ENCODE peak calls at places on chromosomes 4 and X, in ten cellular contexts. K is H1, S is spleen, T is RWPE1, W is GM20000, I is fibroblast of the aortic adventitia, Y is lung, A is PC-3, F is activated B cell treated with CpG ODN at 0.5 μM for 24 hours, J is suprapubic skin. H is an unnamed sample.
A peak's percentile ranks its signal among the peaks of the same experiment; 100 is the strongest.

GRCh38 chrX:41737065-41737464 is 13.1 kb downstream of the GPR82 start:
- DNase-seq in Y (no peak), A (no peak), I (no peak), K (no peak), S (no peak), F (no peak), J (no peak), W (no peak), T (no peak), H (peak; percentile 19)

GRCh38 chr4:74284074-74284473 is 24.2 kb upstream of the EPGN start:
- DNase-seq in F (no peak), T (peak; percentile 10), A (peak; percentile 88), J (no peak), W (no peak), S (no peak), K (no peak), I (peak; percentile 41), Y (no peak), H (no peak)

GRCh38 chr4:10773010-10773409 is 88.4 kb upstream of the CLNK start:
- DNase-seq in I (no peak), J (no peak), Y (no peak), S (no peak), T (no peak), A (no peak), W (no peak), K (no peak), F (no peak), H (no peak)

GRCh38 chr4:187491959-187492358 is 503.6 kb upstream of the ZFP42 start:
- DNase-seq in W (no peak), T (no peak), I (no peak), J (no peak), S (no peak), A (no peak), Y (no peak), K (no peak), F (no peak), H (no peak)

GRCh38 chr4:68748181-68748981 is 67.4 kb upstream of the UGT2B10 start:
- DNase-seq in F (no peak), J (no peak), S (no peak), Y (no peak), T (peak; percentile 43), I (peak; percentile 40), K (no peak), A (peak; percentile 98), W (no peak), H (no peak)

GRCh38 chr4:34250562-34250961 is 1993.8 kb downstream of the ARAP2 start:
- DNase-seq in T (no peak), F (no peak), W (no peak), J (no peak), I (peak; percentile 43), K (no peak), S (no peak), A (peak; percentile 61), Y (no peak), H (no peak)

GRCh38 chr4:24730256-24731001 is 64.9 kb upstream of the SOD3 start:
- DNase-seq in A (no peak), T (no peak), J (peak; percentile 82), K (peak; percentile 40), I (peak; percentile 94), S (no peak), F (no peak), Y (peak; percentile 56), W (no peak), H (no peak)

GRCh38 chrX:12978205-12979010 is 3.5 kb downstream of the TMSB4X start:
- DNase-seq in K (no peak), J (no peak), W (no peak), A (peak; percentile 48), T (no peak), F (no peak), S (peak; percentile 91), Y (no peak), I (peak; percentile 84), H (peak; percentile 47)

GRCh38 chrX:120753413-120754251 is 122.0 kb downstream of the CT47B1 start:
- DNase-seq in Y (no peak), W (no peak), K (no peak), F (peak; percentile 17), S (no peak), I (no peak), T (no peak), J (no peak), A (no peak), H (no peak)

GRCh38 chr4:3651267-3651846 is 114.8 kb upstream of the ADRA2C start:
- DNase-seq in T (no peak), S (no peak), W (no peak), F (no peak), J (no peak), I (no peak), K (no peak), A (no peak), Y (no peak), H (no peak)

GRCh38 chr4:110540606-110541440 is 64.9 kb downstream of the ENPEP start:
- DNase-seq in J (no peak), T (peak; percentile 72), I (peak; percentile 96), K (no peak), A (peak; percentile 90), F (no peak), W (no peak), S (no peak), Y (no peak), H (no peak)

GRCh38 chr4:110544594-110544993 is 68.6 kb downstream of the ENPEP start:
- DNase-seq in K (no peak), A (no peak), I (no peak), Y (no peak), F (no peak), T (no peak), W (no peak), J (no peak), S (no peak), H (no peak)

DNA sequence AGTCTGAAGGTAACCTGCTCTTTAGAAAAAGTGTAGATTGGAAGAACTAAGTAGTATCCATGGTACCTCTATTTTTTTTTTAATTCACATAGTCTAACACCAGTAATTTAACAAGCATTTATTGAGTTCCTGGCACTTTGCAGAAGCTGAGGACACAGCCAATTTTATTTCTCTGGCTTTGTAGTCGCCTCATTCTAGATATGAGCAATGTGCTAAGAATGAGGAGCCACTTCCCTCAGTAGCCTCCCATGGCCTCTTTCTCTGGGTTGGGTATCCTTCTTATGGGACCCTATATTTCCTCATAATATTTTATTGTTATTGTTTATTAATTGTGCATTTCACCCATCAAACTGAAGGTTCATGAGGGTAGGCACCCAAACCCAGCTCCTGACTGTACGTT is 67.6 kb downstream of the ENPEP start:
- DNase-seq in A (no peak), S (no peak), W (no peak), J (no peak), F (no peak), Y (no peak), K (no peak), I (no peak), T (no peak), H (no peak)
- TF ChIP-seq CTCF in A (no peak), S (no peak), W (no peak), J (no peak), F (no peak), Y (no peak), K (no peak), I (no peak), T (no peak), H (no peak)

GRCh38 chr4:80035336-80035735 is 37.7 kb downstream of the ANTXR2 start:
- DNase-seq in W (no peak), S (no peak), K (no peak), A (no peak), Y (no peak), F (no peak), J (no peak), T (no peak), I (no peak), H (no peak)

GRCh38 chr4:80029364-80029763 is 43.7 kb downstream of the ANTXR2 start:
- DNase-seq in F (no peak), J (no peak), S (no peak), A (no peak), I (no peak), Y (no peak), W (no peak), T (peak; percentile 7), K (no peak), H (no peak)

GRCh38 chr4:80036949-80037348 is 36.1 kb downstream of the ANTXR2 start:
- DNase-seq in I (peak; percentile 97), S (no peak), F (no peak), Y (no peak), K (no peak), T (no peak), J (no peak), A (no peak), W (no peak), H (no peak)

GRCh38 chr4:80036306-80036705 is 36.7 kb downstream of the ANTXR2 start:
- DNase-seq in J (no peak), S (no peak), K (no peak), F (no peak), I (no peak), T (no peak), A (no peak), W (no peak), Y (no peak), H (no peak)

GRCh38 chr4:80033581-80033980 is 39.4 kb downstream of the ANTXR2 start:
- DNase-seq in S (no peak), F (no peak), A (peak; percentile 12), W (no peak), T (no peak), J (no peak), I (no peak), K (no peak), Y (no peak), H (no peak)
- TF ChIP-seq CTCF in S (no peak), F (no peak), A (peak; percentile 36), W (no peak), T (peak; percentile 17), J (no peak), I (peak; percentile 25), K (no peak), Y (no peak), H (no peak)

GRCh38 chr4:71472946-71473345 is 134.1 kb downstream of the SLC4A4 start:
- DNase-seq in A (peak; percentile 71), W (no peak), K (no peak), I (peak; percentile 72), S (no peak), F (no peak), J (no peak), T (peak; percentile 5), Y (no peak), H (no peak)

GRCh38 chr4:71473541-71474240 is 134.9 kb downstream of the SLC4A4 start:
- DNase-seq in J (no peak), F (no peak), I (peak; percentile 30), K (no peak), Y (no peak), S (no peak), A (no peak), W (no peak), T (no peak), H (no peak)

GRCh38 chr4:71470547-71470946 is 131.7 kb downstream of the SLC4A4 start:
- DNase-seq in I (no peak), T (no peak), A (no peak), W (no peak), J (no peak), Y (no peak), F (no peak), K (no peak), S (no peak), H (no peak)

GRCh38 chr4:71476240-71476639 is 137.4 kb downstream of the SLC4A4 start:
- DNase-seq in W (no peak), A (no peak), I (no peak), F (no peak), J (no peak), S (no peak), K (no peak), T (no peak), Y (no peak), H (no peak)
- TF ChIP-seq CTCF in W (no peak), A (no peak), I (no peak), F (no peak), J (no peak), S (no peak), K (no peak), T (no peak), Y (no peak), H (no peak)

GRCh38 chr4:148962539-148963290 is 520.5 kb upstream of the NR3C2 start:
- DNase-seq in K (no peak), S (no peak), T (peak; percentile 4), Y (no peak), A (peak; percentile 73), J (no peak), I (no peak), F (no peak), W (no peak), H (no peak)
- TF ChIP-seq CTCF in K (no peak), S (no peak), T (no peak), Y (no peak), A (no peak), J (no peak), I (no peak), F (no peak), W (no peak), H (no peak)

H was measured in natural killer cell.